ENCODE peak calls at places on chromosomes 16 and 17, in four cellular contexts. Q is fibroblast of pulmonary artery, N is neuronal stem cell, R is stomach. W is an unnamed sample.

GRCh38 chr17:61904094-61904710 is 23.6 kb downstream of the INTS2 start:
- DNase-seq in Q (no peak), N (no peak), R (no peak), W (no peak)

GRCh38 chr17:51734976-51735375 is 423.5 kb downstream of the CA10 start:
- DNase-seq in Q (no peak), N (no peak), R (no peak), W (no peak)

GRCh38 chr17:78734841-78735641 is 47.0 kb downstream of the CYTH1 start:
- DNase-seq in Q (no peak), N (no peak), R (no peak), W (no peak)

GRCh38 chr16:16025214-16025968 is 76.0 kb downstream of the ABCC1 start:
- DNase-seq in Q (peak; percentile 79), N (no peak), R (no peak), W (peak; percentile 78)

GRCh38 chr16:856101-856500 is 55.6 kb upstream of the GNG13 start:
- DNase-seq in Q (no peak), N (no peak), R (no peak), W (no peak)

GRCh38 chr16:69565611-69566436 is at the start of gene NFAT5:
- DNase-seq in Q (peak; percentile 86), N (peak; percentile 95), R (peak; percentile 92), W (peak; percentile 41)

GRCh38 chr17:20612635-20613034 is 33.1 kb downstream of the CDRT15L2 start:
- DNase-seq in Q (no peak), N (no peak), R (no peak), W (no peak)

GRCh38 chr17:36849871-36850348 is 87.4 kb upstream of the LHX1 start:
- DNase-seq in Q (peak; percentile 84), N (no peak), R (no peak), W (peak; percentile 28)

GRCh38 chr17:17694229-17695081 is 13.2 kb downstream of the RAI1 start:
- DNase-seq in Q (peak; percentile 60), N (no peak), R (peak; percentile 70), W (no peak)

GRCh38 chr17:47741109-47741792 is 8.2 kb downstream of the TBX21 start:
- DNase-seq in Q (no peak), N (no peak), R (peak; percentile 23), W (no peak)

GRCh38 chr17:39925282-39926134 is 1.9 kb downstream of the ORMDL3 start:
- DNase-seq in Q (no peak), N (no peak), R (no peak), W (no peak)
- H3K4me3 ChIP-seq in Q (peak overlapping the region; percentile 83), N (no peak overlapping the region), R (peak overlapping the region; percentile 92), W (peak overlapping the region; percentile 76)

GRCh38 chr16:80990978-80991377 is 15.7 kb downstream of the CMC2 start:
- DNase-seq in Q (no peak), N (no peak), R (no peak), W (no peak)

GRCh38 chr16:80993293-80993691 is 13.4 kb downstream of the CMC2 start:
- DNase-seq in Q (peak; percentile 95), N (no peak), R (peak; percentile 47), W (peak; percentile 65)

GRCh38 chr16:80991792-80992430 is 14.8 kb downstream of the CMC2 start:
- DNase-seq in Q (no peak), N (no peak), R (no peak), W (no peak)

GRCh38 chr16:80994451-80994850 is 12.2 kb downstream of the CMC2 start:
- DNase-seq in Q (peak; percentile 43), N (no peak), R (no peak), W (no peak)

DNA sequence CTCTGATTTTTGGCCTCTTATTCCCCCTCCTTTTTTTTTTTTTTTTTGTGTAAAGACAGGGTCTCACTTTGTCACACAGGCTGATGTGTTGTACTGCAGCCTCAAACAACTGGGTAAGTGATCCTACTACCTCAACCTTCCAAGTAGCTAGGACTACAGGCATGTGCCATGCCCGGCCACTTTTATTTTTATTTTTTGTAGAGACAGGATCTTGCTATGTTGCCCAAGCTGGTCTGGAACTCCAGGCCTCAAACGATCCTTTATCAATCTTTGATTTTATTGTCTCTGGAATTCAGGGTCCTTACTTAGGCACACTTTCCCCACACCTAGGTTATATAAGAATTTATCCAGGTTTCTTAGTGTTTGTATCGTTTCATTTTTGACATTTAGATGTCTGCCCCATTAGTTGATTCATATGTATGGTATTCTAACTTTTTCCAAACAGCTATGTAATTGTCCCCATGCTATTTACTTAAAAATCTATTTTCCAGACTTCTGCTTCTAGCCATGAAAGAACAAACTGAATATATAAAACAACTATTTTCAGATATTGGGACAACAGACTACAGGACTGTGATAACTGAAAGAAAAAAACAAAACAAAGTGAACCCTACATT is 13.9 kb downstream of the CMC2 start:
- DNase-seq in Q (peak; percentile 7), N (no peak), R (no peak), W (no peak)
- H3K4me3 ChIP-seq in Q (peak overlapping the region; percentile 38), N (no peak overlapping the region), R (no peak overlapping the region), W (peak overlapping the region; percentile 4)

DNA sequence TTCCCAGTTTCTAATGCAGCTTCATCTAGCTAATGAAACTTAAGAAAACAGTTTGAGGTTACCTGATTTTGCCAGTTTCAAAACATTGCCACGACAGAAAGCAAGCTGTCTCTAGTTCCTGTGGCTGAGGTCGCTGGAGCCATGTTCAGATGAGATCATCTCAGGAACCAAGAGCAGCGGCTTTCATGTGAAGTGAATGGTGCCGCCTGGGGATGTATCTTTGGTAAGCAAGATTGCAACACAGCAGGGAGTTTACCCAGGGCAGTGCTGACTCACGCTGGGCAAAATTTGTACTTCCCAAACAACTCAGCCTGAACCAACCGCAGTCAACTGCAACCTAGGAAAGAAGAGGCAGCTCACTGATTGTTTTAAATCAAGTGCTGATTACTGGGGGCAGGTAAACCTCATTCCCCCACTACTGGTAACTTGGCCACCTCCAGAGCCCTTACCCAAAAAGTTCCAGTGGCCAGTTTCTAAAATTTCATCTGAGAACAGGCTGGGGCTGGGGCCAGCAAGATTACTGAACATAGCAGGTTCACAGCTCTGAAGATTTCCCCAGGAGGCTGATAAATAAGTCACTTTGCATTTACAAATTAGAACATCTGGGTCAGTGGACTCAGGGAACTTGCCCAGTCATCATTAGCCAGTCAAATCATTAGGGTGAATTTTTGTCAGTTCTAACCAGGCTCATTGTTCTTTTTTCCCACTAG is at the start of gene RFFL:
- DNase-seq in Q (peak; percentile 98), N (peak; percentile 58), R (peak; percentile 91), W (peak; percentile 95)
- H3K4me3 ChIP-seq in Q (peak within 1 kb of the TSS; percentile 43), N (no peak within 1 kb of the TSS), R (peak within 1 kb of the TSS; percentile 6), W (no peak within 1 kb of the TSS)

GRCh38 chr16:30353438-30354129 is 1.5 kb downstream of the CD2BP2 start:
- DNase-seq in Q (no peak), N (no peak), R (no peak), W (no peak)
- H3K4me3 ChIP-seq in Q (peak overlapping the region; percentile 78), N (no peak overlapping the region), R (peak overlapping the region; percentile 92), W (peak overlapping the region; percentile 82)

GRCh38 chr16:85901760-85902365 is 2.9 kb downstream of the IRF8 start:
- DNase-seq in Q (peak; percentile 24), N (no peak), R (no peak), W (no peak)
- H3K4me3 ChIP-seq in Q (no peak overlapping the region), N (no peak overlapping the region), R (peak overlapping the region; percentile 64), W (no peak overlapping the region)

GRCh38 chr17:65593092-65593869 is 31.8 kb upstream of the AXIN2 start:
- DNase-seq in Q (no peak), N (no peak), R (no peak), W (no peak)

GRCh38 chr17:65595071-65595655 is 33.7 kb upstream of the AXIN2 start:
- DNase-seq in Q (no peak), N (no peak), R (no peak), W (no peak)

GRCh38 chr17:65592131-65592965 is 30.9 kb upstream of the AXIN2 start:
- DNase-seq in Q (no peak), N (no peak), R (no peak), W (no peak)

GRCh38 chr17:65593870-65594584 is 32.6 kb upstream of the AXIN2 start:
- DNase-seq in Q (peak; percentile 26), N (peak; percentile 36), R (no peak), W (no peak)

GRCh38 chr17:65594585-65594940 is 33.1 kb upstream of the AXIN2 start:
- DNase-seq in Q (peak; percentile 14), N (no peak), R (no peak), W (no peak)
- H3K4me3 ChIP-seq in Q (no peak overlapping the region), N (no peak overlapping the region), R (peak overlapping the region; percentile 19), W (peak overlapping the region; percentile 18)

GRCh38 chr16:66425651-66426050 is 1.4 kb upstream of the BEAN1 start:
- DNase-seq in Q (no peak), N (no peak), R (no peak), W (no peak)

GRCh38 chr16:66427871-66428681 is 981 bp downstream of the BEAN1 start:
- DNase-seq in Q (no peak), N (no peak), R (no peak), W (no peak)

GRCh38 chr16:66427451-66427860 is 361 bp downstream of the BEAN1 start:
- DNase-seq in Q (no peak), N (no peak), R (no peak), W (no peak)

GRCh38 chr16:66427036-66427446 is at the start of gene BEAN1:
- DNase-seq in Q (no peak), N (no peak), R (no peak), W (no peak)

DNA sequence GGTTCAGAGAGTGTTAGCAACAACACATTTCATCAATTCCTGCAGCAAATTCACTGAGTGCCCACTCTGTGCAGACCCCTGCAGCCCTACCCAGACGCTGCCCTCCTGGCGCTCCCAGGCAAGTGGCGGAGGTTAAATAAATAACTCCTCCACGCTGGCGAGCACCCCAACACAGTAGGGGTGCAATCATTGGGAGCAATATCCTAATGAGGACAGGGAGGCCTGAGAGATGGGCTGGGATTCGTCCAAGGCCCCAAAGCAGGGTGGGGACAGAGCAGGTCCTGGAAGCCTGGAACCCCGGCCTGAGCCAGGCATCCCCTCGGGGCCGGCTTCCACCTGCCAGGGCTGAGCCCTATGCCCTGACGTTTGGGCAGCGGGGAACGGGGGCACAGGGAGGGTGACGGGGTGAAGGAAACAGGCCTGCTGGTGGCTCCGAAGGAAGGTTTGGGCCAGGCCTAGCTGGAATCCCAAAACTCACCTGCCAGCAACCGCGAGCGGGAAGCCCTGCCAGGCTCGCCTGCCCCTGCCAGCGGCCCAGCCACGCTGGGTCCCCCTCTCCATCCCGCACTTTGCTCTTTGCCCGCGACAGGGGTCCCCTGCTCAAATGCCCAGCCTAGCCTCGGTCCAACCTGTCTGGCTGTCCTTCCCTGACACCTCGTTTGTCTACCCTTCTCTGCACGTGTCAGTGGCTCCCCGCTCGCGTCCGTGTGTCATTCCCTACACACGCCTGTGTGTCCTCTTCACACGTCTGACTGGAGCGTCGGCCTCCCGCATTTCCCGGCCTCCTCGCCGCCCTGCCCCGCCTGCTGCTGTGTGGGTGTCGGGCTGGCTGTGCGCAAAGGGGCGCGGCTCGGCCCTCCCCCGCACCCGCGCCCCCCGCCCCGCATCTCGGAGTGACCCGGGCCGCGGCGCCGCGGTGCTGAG is 721 bp upstream of the BEAN1 start:
- DNase-seq in Q (no peak), N (no peak), R (no peak), W (no peak)
- H3K4me3 ChIP-seq in Q (peak overlapping the region; percentile 34), N (peak overlapping the region; percentile 78), R (peak overlapping the region; percentile 45), W (peak overlapping the region; percentile 20)

DNA sequence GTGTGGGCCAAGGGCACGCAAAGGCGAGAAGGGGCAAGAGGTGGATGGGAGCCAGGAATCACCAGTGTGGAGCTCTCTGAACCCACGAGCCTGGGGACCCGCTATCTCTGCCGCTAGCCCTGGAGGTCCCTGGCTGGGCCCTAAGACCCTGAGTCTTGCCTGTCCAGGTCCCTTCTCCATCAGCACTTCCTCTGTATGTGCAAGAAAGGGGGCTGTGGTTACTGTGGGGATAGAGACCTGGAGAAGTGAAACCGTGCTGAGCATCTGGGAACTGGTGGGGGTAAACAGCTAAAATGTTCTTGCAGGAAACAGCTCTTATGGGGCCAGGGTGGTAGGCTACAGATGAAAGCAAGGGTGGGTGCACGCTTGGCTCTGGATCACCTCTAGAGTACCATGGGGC is 3.1 kb downstream of the SPNS3 start:
- DNase-seq in Q (no peak), N (no peak), R (no peak), W (no peak)
- H3K4me3 ChIP-seq in Q (no peak overlapping the region), N (no peak overlapping the region), R (no peak overlapping the region), W (no peak overlapping the region)

W was measured in skeletal muscle cell.